ENCODE peak calls at places on chromosomes 7 and 10, in nine cellular contexts. X is GM23248; C is LoVo; J is Calu3; V is stimulated activated CD4-positive, alpha-beta T cell treated with anti-CD3 and anti-CD28 coated beads, TNF-alpha, amount 100 ng/mL, for 1 hour; K is ureter; Z is PC-3; E is HT-29; H is activated CD4-positive, alpha-beta T cell treated with anti-CD3 and anti-CD28 coated beads, Interleukin-2, amount 50 U/mL, for 48 hours. G is an unnamed sample.

GRCh38 chr10:100827819-100828743 is 82.7 kb downstream of the PAX2 start:
- DNase-seq in J (peak), X (peak), E (peak), H (peak), V (no peak), Z (peak), K (no peak), C (peak), G (peak)

GRCh38 chr10:1380075-1380793 is 324.0 kb downstream of the WDR37 start:
- DNase-seq in Z (no peak), V (no peak), K (peak), C (no peak), J (no peak), H (no peak), X (no peak), E (no peak), G (no peak)

GRCh38 chr7:42181566-42181965 is 55.4 kb downstream of the GLI3 start:
- DNase-seq in V (no peak), Z (no peak), K (no peak), H (no peak), X (no peak), C (no peak), J (no peak), E (no peak), G (no peak)

GRCh38 chr7:388461-388960 is 98.5 kb downstream of the FOXL3 start:
- DNase-seq in X (no peak), K (peak), E (no peak), Z (no peak), C (no peak), H (no peak), V (no peak), J (no peak), G (no peak)

GRCh38 chr7:256461-256940 is 33.5 kb upstream of the FOXL3 start:
- DNase-seq in H (no peak), X (no peak), V (no peak), E (no peak), C (no peak), K (no peak), J (no peak), Z (no peak), G (no peak)

GRCh38 chr7:51369746-51370145 is 53.1 kb upstream of the COBL start:
- DNase-seq in C (peak), V (no peak), X (peak), K (no peak), H (no peak), Z (peak), J (peak), E (peak), G (peak)

GRCh38 chr10:130456616-130457015 is 320.4 kb downstream of the GLRX3 start:
- DNase-seq in J (no peak), Z (no peak), K (no peak), X (no peak), H (no peak), E (no peak), C (no peak), V (no peak), G (no peak)

GRCh38 chr7:102069913-102070629 is 216.6 kb upstream of the SH2B2 start:
- DNase-seq in V (no peak), K (no peak), C (no peak), X (no peak), E (peak), Z (no peak), J (no peak), H (no peak), G (no peak)

GRCh38 chr10:104306897-104307296 is 31.4 kb downstream of the ITPRIP start:
- DNase-seq in C (no peak), X (no peak), H (no peak), E (no peak), Z (no peak), J (no peak), K (no peak), V (no peak), G (no peak)

GRCh38 chr10:100728928-100729876 is 16.2 kb upstream of the PAX2 start:
- DNase-seq in H (peak), J (peak), C (peak), V (no peak), X (peak), E (peak), Z (peak), K (no peak), G (peak)

GRCh38 chr10:22825841-22826240 is 102.0 kb upstream of the ARMC3 start:
- DNase-seq in C (no peak), K (no peak), E (peak), H (no peak), Z (peak), X (no peak), J (no peak), V (no peak), G (no peak)

GRCh38 chr7:19413444-19413965 is 268.3 kb upstream of the FERD3L start:
- DNase-seq in Z (no peak), C (no peak), E (no peak), J (no peak), K (no peak), X (no peak), V (no peak), H (no peak), G (no peak)

GRCh38 chr7:69654849-69655707 is 56.8 kb downstream of the AUTS2 start:
- DNase-seq in H (no peak), C (no peak), Z (no peak), X (no peak), J (no peak), E (no peak), K (no peak), V (no peak), G (no peak)

GRCh38 chr7:155481764-155482163 is 23.8 kb downstream of the EN2 start:
- DNase-seq in C (no peak), Z (no peak), K (no peak), H (no peak), E (no peak), J (no peak), X (no peak), V (no peak), G (no peak)

GRCh38 chr10:51301644-51302043 is 227.4 kb downstream of the PRKG1 start:
- DNase-seq in K (no peak), X (peak), E (no peak), V (no peak), J (no peak), Z (no peak), H (no peak), C (no peak), G (no peak)

GRCh38 chr10:46079831-46080585 is 33.9 kb upstream of the MSMB start:
- DNase-seq in X (peak), K (no peak), E (no peak), H (no peak), Z (no peak), V (no peak), C (no peak), J (no peak), G (no peak)

GRCh38 chr10:48444266-48444665 is 137.8 kb downstream of the MAPK8 start:
- DNase-seq in V (no peak), Z (peak), C (no peak), J (no peak), K (no peak), H (no peak), X (no peak), E (peak), G (no peak)

GRCh38 chr7:127208351-127208750 is 44.4 kb downstream of the GRM8 start:
- DNase-seq in J (no peak), X (no peak), Z (no peak), C (no peak), V (no peak), E (no peak), H (no peak), K (no peak), G (no peak)

GRCh38 chr10:7311256-7312178 is 99.3 kb downstream of the SFMBT2 start:
- DNase-seq in E (peak), K (no peak), V (no peak), C (peak), Z (peak), X (no peak), H (no peak), J (peak), G (peak)

GRCh38 chr7:68684246-68684850 is 913.9 kb upstream of the AUTS2 start:
- DNase-seq in Z (no peak), K (no peak), X (no peak), V (no peak), H (no peak), J (no peak), C (no peak), E (no peak), G (no peak)

GRCh38 chr7:50633414-50633710 is 68.2 kb upstream of the DDC start:
- DNase-seq in Z (no peak), H (no peak), J (no peak), E (no peak), V (no peak), K (no peak), X (no peak), C (no peak), G (no peak)

GRCh38 chr7:24756989-24757798 is at the start of gene GSDME:
- DNase-seq in X (peak), V (peak), J (peak), C (no peak), H (peak), K (peak), E (no peak), Z (peak), G (peak)

GRCh38 chr10:71638087-71638576 is 81.4 kb downstream of the C10orf105 start:
- DNase-seq in H (no peak), K (no peak), J (peak), V (no peak), Z (peak), C (peak), E (no peak), X (no peak), G (no peak)

GRCh38 chr7:32161708-32162107 is 91.5 kb upstream of the PDE1C start:
- DNase-seq in C (peak), H (no peak), X (peak), J (no peak), K (no peak), V (no peak), E (no peak), Z (peak), G (no peak)

GRCh38 chr10:77090381-77091356 is 546.9 kb downstream of the KCNMA1 start:
- DNase-seq in K (no peak), Z (no peak), X (no peak), E (no peak), V (no peak), J (no peak), H (no peak), C (no peak), G (no peak)

GRCh38 chr10:110311357-110311949 is 6.7 kb upstream of the SMNDC1 start:
- DNase-seq in E (peak), K (no peak), J (peak), Z (peak), C (peak), H (peak), X (peak), V (no peak), G (peak)

GRCh38 chr7:30795161-30795943 is 24.1 kb downstream of the MINDY4 start:
- DNase-seq in V (no peak), J (no peak), Z (peak), K (no peak), X (peak), C (peak), E (peak), H (no peak), G (no peak)

GRCh38 chr7:36971515-36972139 is 247.3 kb upstream of the AOAH start:
- DNase-seq in H (no peak), C (no peak), V (no peak), X (no peak), E (peak), J (no peak), K (no peak), Z (no peak), G (peak)

G was measured in A549.